ENCODE peak calls at places on chromosomes 11 and 22, in four cellular contexts. One of them, this sample, is unnamed.

GRCh38 chr11:78414321-78415051 is 3.1 kb downstream of the GAB2 start:
- DNase-seq in pancreas: no peak
- DNase-seq in WERI-Rb-1: no peak
- DNase-seq in SJSA1: no peak
- DNase-seq in this sample: no peak

GRCh38 chr11:65136515-65137096 is 2.3 kb upstream of the SYVN1 start:
- DNase-seq in pancreas: no peak
- DNase-seq in WERI-Rb-1: no peak
- DNase-seq in SJSA1: no peak
- DNase-seq in this sample: no peak

GRCh38 chr11:43547900-43548381 is 132.6 kb upstream of the HSD17B12 start:
- DNase-seq in pancreas: peak
- DNase-seq in WERI-Rb-1: no peak
- DNase-seq in SJSA1: no peak
- DNase-seq in this sample: no peak

GRCh38 chr22:19644314-19645223 is 69.7 kb upstream of the SEPTIN5 start:
- DNase-seq in pancreas: no peak
- DNase-seq in WERI-Rb-1: no peak
- DNase-seq in SJSA1: no peak
- DNase-seq in this sample: no peak

GRCh38 chr11:12089041-12089440 is 21.3 kb upstream of the MICAL2 start:
- DNase-seq in pancreas: no peak
- DNase-seq in WERI-Rb-1: no peak
- DNase-seq in SJSA1: no peak
- DNase-seq in this sample: no peak

GRCh38 chr22:20167643-20168322 is 16.9 kb upstream of the CCDC188 start:
- DNase-seq in pancreas: no peak
- DNase-seq in WERI-Rb-1: no peak
- DNase-seq in SJSA1: no peak
- DNase-seq in this sample: no peak

GRCh38 chr22:44186737-44187136 is 6.0 kb downstream of the PARVG start:
- DNase-seq in pancreas: no peak
- DNase-seq in WERI-Rb-1: no peak
- DNase-seq in SJSA1: no peak
- DNase-seq in this sample: no peak

GRCh38 chr11:93500759-93501158 is 42.4 kb downstream of the SMCO4 start:
- DNase-seq in pancreas: no peak
- DNase-seq in WERI-Rb-1: no peak
- DNase-seq in SJSA1: no peak
- DNase-seq in this sample: no peak

GRCh38 chr11:1310772-1311468 is 1.5 kb upstream of the TOLLIP start:
- DNase-seq in pancreas: peak
- DNase-seq in WERI-Rb-1: no peak
- DNase-seq in SJSA1: no peak
- DNase-seq in this sample: no peak

GRCh38 chr11:44315947-44316387 is 6.0 kb upstream of the ALX4 start:
- DNase-seq in pancreas: no peak
- DNase-seq in WERI-Rb-1: no peak
- DNase-seq in SJSA1: peak
- DNase-seq in this sample: no peak

GRCh38 chr11:34208266-34209135 is 103.1 kb downstream of the NAT10 start:
- DNase-seq in pancreas: no peak
- DNase-seq in WERI-Rb-1: no peak
- DNase-seq in SJSA1: no peak
- DNase-seq in this sample: no peak

GRCh38 chr11:63020671-63021255 is 5.1 kb upstream of the SLC22A8 start:
- DNase-seq in pancreas: no peak
- DNase-seq in WERI-Rb-1: peak
- DNase-seq in SJSA1: no peak
- DNase-seq in this sample: peak

GRCh38 chr11:83220279-83220678 is 26.8 kb downstream of the ANKRD42 start:
- DNase-seq in pancreas: no peak
- DNase-seq in WERI-Rb-1: no peak
- DNase-seq in SJSA1: peak
- DNase-seq in this sample: no peak

GRCh38 chr11:103940542-103940941 is 95.9 kb upstream of the DDI1 start:
- DNase-seq in pancreas: no peak
- DNase-seq in WERI-Rb-1: no peak
- DNase-seq in SJSA1: no peak
- DNase-seq in this sample: no peak

GRCh38 chr22:49303061-49303735 is 524.5 kb downstream of the BRD1 start:
- DNase-seq in pancreas: no peak
- DNase-seq in WERI-Rb-1: no peak
- DNase-seq in SJSA1: peak
- DNase-seq in this sample: no peak

GRCh38 chr22:43094551-43094950 is 5.4 kb upstream of the TTLL1 start:
- DNase-seq in pancreas: no peak
- DNase-seq in WERI-Rb-1: no peak
- DNase-seq in SJSA1: no peak
- DNase-seq in this sample: no peak

GRCh38 chr11:94449437-94449836 is 44.2 kb downstream of the MRE11 start:
- DNase-seq in pancreas: no peak
- DNase-seq in WERI-Rb-1: no peak
- DNase-seq in SJSA1: no peak
- DNase-seq in this sample: no peak

GRCh38 chr22:35102663-35103062 is 36.7 kb downstream of the ISX start:
- DNase-seq in pancreas: no peak
- DNase-seq in WERI-Rb-1: no peak
- DNase-seq in SJSA1: no peak
- DNase-seq in this sample: no peak

GRCh38 chr11:35622070-35622469 is 3.8 kb downstream of the FJX1 start:
- DNase-seq in pancreas: no peak
- DNase-seq in WERI-Rb-1: no peak
- DNase-seq in SJSA1: peak
- DNase-seq in this sample: no peak

GRCh38 chr22:46728470-46728869 is 9.6 kb downstream of the CERK start:
- DNase-seq in pancreas: no peak
- DNase-seq in WERI-Rb-1: no peak
- DNase-seq in SJSA1: no peak
- DNase-seq in this sample: no peak

GRCh38 chr22:46732513-46732912 is 5.5 kb downstream of the CERK start:
- DNase-seq in pancreas: no peak
- DNase-seq in WERI-Rb-1: no peak
- DNase-seq in SJSA1: no peak
- DNase-seq in this sample: no peak

GRCh38 chr22:46732041-46732379 is 6.0 kb downstream of the CERK start:
- DNase-seq in pancreas: no peak
- DNase-seq in WERI-Rb-1: no peak
- DNase-seq in SJSA1: no peak
- DNase-seq in this sample: no peak

GRCh38 chr22:46730568-46731245 is 7.3 kb downstream of the CERK start:
- DNase-seq in pancreas: no peak
- DNase-seq in WERI-Rb-1: no peak
- DNase-seq in SJSA1: no peak
- DNase-seq in this sample: no peak

DNA sequence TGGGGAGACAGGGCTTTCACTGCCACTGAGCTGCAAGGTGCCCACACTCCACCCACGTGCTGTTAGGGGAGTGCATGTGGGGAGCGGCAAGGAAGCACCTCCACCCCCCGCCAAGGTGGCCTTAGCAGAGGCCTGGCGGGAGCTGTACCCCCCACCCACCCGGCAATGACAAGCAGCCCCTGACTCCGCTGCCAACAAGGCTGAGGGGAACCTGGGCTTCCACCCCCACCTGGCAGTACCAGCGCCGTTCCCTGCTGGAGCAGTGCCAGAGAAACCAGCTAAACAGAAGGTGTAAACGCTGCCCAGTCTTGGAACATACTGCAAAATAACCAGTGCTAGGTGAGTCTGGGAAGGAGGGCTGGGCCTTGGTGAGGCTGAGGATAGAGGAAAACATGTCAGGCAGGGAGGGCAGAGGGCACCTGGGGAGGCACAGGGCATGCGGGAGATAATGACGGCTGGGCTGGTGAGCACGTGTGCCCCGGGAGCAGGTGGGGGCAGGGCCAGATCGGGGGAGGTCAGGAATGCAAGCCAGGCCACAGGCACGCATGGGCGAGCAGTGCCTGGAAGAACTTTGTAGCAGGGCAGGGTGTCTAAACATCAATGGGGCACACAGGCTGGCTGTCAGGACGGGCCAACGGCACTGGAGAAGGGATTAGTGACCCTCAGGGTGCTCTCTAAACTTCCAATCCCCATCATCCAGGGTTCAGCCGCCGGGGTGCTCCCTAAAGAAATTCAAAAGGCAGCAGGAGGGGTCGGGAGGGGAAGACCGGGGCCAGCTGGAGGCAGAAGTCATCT is 6.6 kb downstream of the CERK start:
- DNase-seq in pancreas: peak
- DNase-seq in WERI-Rb-1: no peak
- DNase-seq in SJSA1: peak
- DNase-seq in this sample: no peak
- H3K27ac ChIP-seq in pancreas: peak
- H3K27ac ChIP-seq in WERI-Rb-1: no peak
- H3K27ac ChIP-seq in SJSA1: no peak
- H3K27ac ChIP-seq in this sample: no peak

GRCh38 chr11:124762077-124762623 is at the start of gene ESAM:
- DNase-seq in pancreas: peak
- DNase-seq in WERI-Rb-1: peak
- DNase-seq in SJSA1: no peak
- DNase-seq in this sample: no peak
- H3K27ac ChIP-seq in pancreas: peak
- H3K27ac ChIP-seq in WERI-Rb-1: peak
- H3K27ac ChIP-seq in SJSA1: no peak
- H3K27ac ChIP-seq in this sample: peak

GRCh38 chr11:119065369-119065768 is 2.2 kb upstream of the VPS11 start:
- DNase-seq in pancreas: no peak
- DNase-seq in WERI-Rb-1: peak
- DNase-seq in SJSA1: no peak
- DNase-seq in this sample: no peak
- H3K27ac ChIP-seq in pancreas: no peak
- H3K27ac ChIP-seq in WERI-Rb-1: no peak
- H3K27ac ChIP-seq in SJSA1: no peak
- H3K27ac ChIP-seq in this sample: no peak

GRCh38 chr11:75421902-75422247 is 11.1 kb downstream of the KLHL35 start:
- DNase-seq in pancreas: no peak
- DNase-seq in WERI-Rb-1: no peak
- DNase-seq in SJSA1: no peak
- DNase-seq in this sample: no peak

GRCh38 chr11:75422248-75423231 is 10.5 kb downstream of the KLHL35 start:
- DNase-seq in pancreas: peak
- DNase-seq in WERI-Rb-1: no peak
- DNase-seq in SJSA1: no peak
- DNase-seq in this sample: no peak

GRCh38 chr11:75423721-75424120 is 9.3 kb downstream of the KLHL35 start:
- DNase-seq in pancreas: no peak
- DNase-seq in WERI-Rb-1: no peak
- DNase-seq in SJSA1: no peak
- DNase-seq in this sample: no peak

GRCh38 chr11:75421035-75421602 is 11.9 kb downstream of the KLHL35 start:
- DNase-seq in pancreas: no peak
- DNase-seq in WERI-Rb-1: peak
- DNase-seq in SJSA1: no peak
- DNase-seq in this sample: no peak

GRCh38 chr11:75420224-75421034 is 12.6 kb downstream of the KLHL35 start:
- DNase-seq in pancreas: no peak
- DNase-seq in WERI-Rb-1: peak
- DNase-seq in SJSA1: no peak
- DNase-seq in this sample: no peak
- H3K27ac ChIP-seq in pancreas: no peak
- H3K27ac ChIP-seq in WERI-Rb-1: peak
- H3K27ac ChIP-seq in SJSA1: no peak
- H3K27ac ChIP-seq in this sample: peak

GRCh38 chr22:38259370-38259769 is 13.4 kb downstream of the TMEM184B start:
- DNase-seq in pancreas: no peak
- DNase-seq in WERI-Rb-1: no peak
- DNase-seq in SJSA1: no peak
- DNase-seq in this sample: no peak

GRCh38 chr22:38257170-38257569 is 15.6 kb downstream of the TMEM184B start:
- DNase-seq in pancreas: no peak
- DNase-seq in WERI-Rb-1: no peak
- DNase-seq in SJSA1: no peak
- DNase-seq in this sample: no peak

GRCh38 chr22:38257650-38258246 is 15.1 kb downstream of the TMEM184B start:
- DNase-seq in pancreas: peak
- DNase-seq in WERI-Rb-1: no peak
- DNase-seq in SJSA1: no peak
- DNase-seq in this sample: no peak

GRCh38 chr22:38260760-38261477 is 11.9 kb downstream of the TMEM184B start:
- DNase-seq in pancreas: no peak
- DNase-seq in WERI-Rb-1: peak
- DNase-seq in SJSA1: no peak
- DNase-seq in this sample: no peak

DNA sequence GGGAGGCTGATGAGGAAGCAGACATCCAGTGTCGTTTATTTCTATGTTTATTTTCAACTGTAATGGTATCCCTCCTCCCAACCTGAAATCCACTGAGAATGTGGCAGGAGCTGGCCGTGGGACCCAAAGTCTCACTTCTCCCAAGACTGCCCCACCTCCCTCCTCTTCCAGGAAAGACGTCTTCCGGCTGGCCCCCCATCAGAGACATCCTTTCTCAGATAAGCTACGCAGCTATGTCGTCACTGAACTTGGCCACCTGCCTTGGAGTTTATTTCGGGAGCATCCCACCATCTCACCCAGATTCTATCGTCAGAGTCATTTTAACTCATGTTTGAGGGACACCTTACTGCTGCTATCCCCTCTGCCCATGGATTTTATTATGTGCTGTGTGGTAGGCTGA is 13.9 kb downstream of the TMEM184B start:
- DNase-seq in pancreas: no peak
- DNase-seq in WERI-Rb-1: no peak
- DNase-seq in SJSA1: no peak
- DNase-seq in this sample: no peak
- H3K27ac ChIP-seq in pancreas: no peak
- H3K27ac ChIP-seq in WERI-Rb-1: no peak
- H3K27ac ChIP-seq in SJSA1: no peak
- H3K27ac ChIP-seq in this sample: peak

DNA sequence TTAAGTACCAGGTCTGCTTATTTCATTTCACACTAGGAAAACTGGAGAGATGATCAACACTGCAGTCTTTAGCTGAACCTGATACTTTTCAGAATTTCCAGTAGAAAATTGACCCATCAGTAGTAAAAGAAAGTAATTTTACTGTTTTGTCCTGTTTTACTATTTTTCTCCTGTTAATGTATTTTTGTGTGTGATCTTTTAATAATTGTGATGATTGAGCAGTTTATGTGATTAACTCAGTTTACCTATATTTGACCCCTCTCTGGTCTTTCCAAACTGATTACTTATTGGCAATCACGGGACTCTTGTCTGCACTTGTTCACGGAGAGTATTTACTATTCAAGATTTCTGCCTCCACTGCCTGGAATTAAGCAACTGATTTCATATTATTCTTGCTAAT is 546 bp upstream of the CYP2R1 start:
- DNase-seq in pancreas: no peak
- DNase-seq in WERI-Rb-1: no peak
- DNase-seq in SJSA1: no peak
- DNase-seq in this sample: no peak
- H3K27ac ChIP-seq in pancreas: no peak
- H3K27ac ChIP-seq in WERI-Rb-1: no peak
- H3K27ac ChIP-seq in SJSA1: no peak
- H3K27ac ChIP-seq in this sample: no peak

DNA sequence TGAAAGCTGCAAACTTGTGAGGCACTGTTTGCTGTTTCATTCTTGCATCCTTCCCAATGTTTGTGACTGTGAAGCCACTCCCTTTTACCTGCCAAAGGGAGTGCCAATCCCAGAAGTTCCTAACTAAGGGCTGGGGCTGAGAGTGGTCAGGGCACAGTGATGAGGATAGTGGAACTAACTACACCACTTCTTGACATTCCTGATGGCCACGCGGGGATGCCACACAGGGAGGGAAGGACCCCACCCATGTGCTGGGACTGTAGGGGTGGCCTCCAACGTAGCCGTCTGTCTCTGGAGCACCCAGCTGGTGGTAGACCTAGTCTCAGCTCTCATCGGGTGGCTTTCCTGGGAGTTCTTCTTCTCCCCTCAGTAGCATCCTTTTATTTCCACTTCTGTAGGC is 335.5 kb downstream of the CADM1 start:
- DNase-seq in pancreas: no peak
- DNase-seq in WERI-Rb-1: no peak
- DNase-seq in SJSA1: no peak
- DNase-seq in this sample: no peak
- H3K27ac ChIP-seq in pancreas: no peak
- H3K27ac ChIP-seq in WERI-Rb-1: no peak
- H3K27ac ChIP-seq in SJSA1: no peak
- H3K27ac ChIP-seq in this sample: no peak

This sample was measured in substantia nigra.